ENCODE peak calls at places on chromosome 22, in five cellular contexts. W is memory B cell, M is neural progenitor cell, H is SK-MEL-5, D is dermis blood vessel endothelial cell. X is an unnamed sample.

GRCh38 chr22:50606126-50606525 is 5.5 kb downstream of the MAPK8IP2 start:
- DNase-seq in M (no peak), W (no peak), D (no peak), H (no peak), X (no peak)

GRCh38 chr22:33519140-33519973 is 400.9 kb downstream of the LARGE1 start:
- DNase-seq in W (peak), D (peak), H (peak), M (peak), X (peak)

GRCh38 chr22:46122511-46122971 is 27.8 kb upstream of the PPARA start:
- DNase-seq in W (peak), H (peak), M (peak), D (peak), X (peak)

GRCh38 chr22:19061471-19062138 is 60.6 kb downstream of the DGCR2 start:
- DNase-seq in H (no peak), W (no peak), D (no peak), M (no peak), X (no peak)

GRCh38 chr22:48167238-48167637 is 1404.8 kb downstream of the TBC1D22A start:
- DNase-seq in W (no peak), H (no peak), M (peak), D (no peak), X (no peak)

GRCh38 chr22:46934746-46935491 is 172.5 kb downstream of the TBC1D22A start:
- DNase-seq in M (no peak), W (no peak), D (peak), H (peak), X (peak)

GRCh38 chr22:44583854-44584253 is 85.8 kb upstream of the RTL6 start:
- DNase-seq in W (no peak), M (no peak), D (no peak), H (no peak), X (no peak)

GRCh38 chr22:48357196-48357595 is 1470.5 kb downstream of the BRD1 start:
- DNase-seq in M (peak), D (no peak), H (no peak), W (no peak), X (no peak)

GRCh38 chr22:38655532-38656255 is 498 bp downstream of the FAM227A start:
- DNase-seq in D (peak), M (no peak), W (no peak), H (peak), X (no peak)

GRCh38 chr22:17772963-17773605 is 1.2 kb downstream of the BID start:
- DNase-seq in H (no peak), W (no peak), D (no peak), M (no peak), X (no peak)

GRCh38 chr22:44341431-44342346 is 28.9 kb upstream of the SHISAL1 start:
- DNase-seq in M (peak), D (no peak), H (no peak), W (no peak), X (no peak)

GRCh38 chr22:35258144-35258988 is 1.1 kb downstream of the HMGXB4 start:
- DNase-seq in W (no peak), M (peak), D (peak), H (peak), X (peak)

GRCh38 chr22:43443072-43443471 is 31.3 kb downstream of the MPPED1 start:
- DNase-seq in M (no peak), H (no peak), D (no peak), W (no peak), X (no peak)

GRCh38 chr22:46147471-46148267 is 2.7 kb upstream of the PPARA start:
- DNase-seq in H (no peak), M (no peak), D (no peak), W (no peak), X (no peak)

GRCh38 chr22:46862418-46863324 is 100.2 kb downstream of the TBC1D22A start:
- DNase-seq in M (no peak), H (no peak), D (no peak), W (peak), X (no peak)

GRCh38 chr22:48476599-48476998 is 1351.1 kb downstream of the BRD1 start:
- DNase-seq in D (no peak), H (no peak), W (no peak), M (no peak), X (no peak)

GRCh38 chr22:50201191-50202129 is 649 bp downstream of the SELENOO start:
- DNase-seq in H (no peak), M (peak), W (no peak), D (peak), X (peak)

GRCh38 chr22:19448076-19448607 is 631 bp upstream of the C22orf39 start:
- DNase-seq in H (peak), M (peak), D (peak), W (peak), X (peak)

GRCh38 chr22:37968452-37969251 is 15.2 kb downstream of the POLR2F start:
- DNase-seq in W (no peak), D (no peak), M (no peak), H (peak), X (no peak)

GRCh38 chr22:50289942-50290630 is 17.4 kb downstream of the PLXNB2 start:
- DNase-seq in H (no peak), M (no peak), W (no peak), D (no peak), X (no peak)

GRCh38 chr22:46635756-46636155 is 15.6 kb downstream of the GRAMD4 start:
- DNase-seq in D (no peak), H (no peak), M (peak), W (no peak), X (no peak)

GRCh38 chr22:47386812-47387510 is 624.5 kb downstream of the TBC1D22A start:
- DNase-seq in H (no peak), W (no peak), M (no peak), D (no peak), X (no peak)

GRCh38 chr22:30902496-30903357 is 65.8 kb downstream of the MORC2 start:
- DNase-seq in D (no peak), H (no peak), W (peak), M (no peak), X (no peak)